ENCODE peak calls at places on chromosomes 1 and 21, in four cellular contexts. R is A549, A is colonic mucosa, U is fibroblast of lung. N is an unnamed sample.

GRCh38 chr1:201655243-201655642 is 116.3 kb downstream of the NAV1 start:
- DNase-seq in R (no peak), A (no peak), U (peak), N (no peak)

GRCh38 chr21:42645211-42646075 is 8.0 kb upstream of the PDE9A start:
- DNase-seq in R (no peak), A (no peak), U (no peak), N (no peak)

GRCh38 chr1:153793973-153794615 is 18.9 kb downstream of the SLC27A3 start:
- DNase-seq in R (no peak), A (no peak), U (no peak), N (no peak)

GRCh38 chr1:202144510-202145324 is at the start of gene ARL8A:
- DNase-seq in R (peak), A (peak), U (no peak), N (no peak)

GRCh38 chr1:92752719-92753118 is 32.2 kb downstream of the EVI5 start:
- DNase-seq in R (no peak), A (no peak), U (peak), N (no peak)

GRCh38 chr21:26840912-26841311 is 4.3 kb downstream of the ADAMTS1 start:
- DNase-seq in R (no peak), A (no peak), U (peak), N (no peak)

GRCh38 chr1:111735321-111735720 is 3.9 kb downstream of the INKA2 start:
- DNase-seq in R (no peak), A (no peak), U (peak), N (no peak)

GRCh38 chr21:43825936-43826622 is 36.7 kb downstream of the RRP1 start:
- DNase-seq in R (no peak), A (no peak), U (no peak), N (no peak)

GRCh38 chr1:112735752-112736151 is 20.6 kb upstream of the PPM1J start:
- DNase-seq in R (peak), A (no peak), U (peak), N (peak)

DNA sequence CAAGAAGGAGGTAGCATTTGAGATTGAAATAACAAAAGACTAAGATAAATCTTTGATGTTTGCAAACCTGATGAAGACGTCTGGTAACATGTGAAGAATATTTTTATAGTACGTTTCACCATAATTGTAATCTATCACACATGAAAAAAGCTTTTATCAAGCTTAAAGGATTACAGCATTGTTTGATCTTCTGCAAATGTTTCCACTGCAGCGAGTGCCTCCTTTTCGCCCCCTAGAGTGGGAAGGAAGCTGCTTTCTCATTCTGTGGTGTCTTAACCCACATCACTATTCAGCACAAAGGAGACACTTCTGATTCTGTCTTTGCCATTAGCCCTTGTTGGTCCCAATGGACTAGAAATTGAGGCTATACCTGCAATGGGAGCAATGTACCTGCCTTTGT is 46.0 kb upstream of the IL12RB2 start:
- DNase-seq in R (no peak), A (no peak), U (no peak), N (no peak)
- TF ChIP-seq CTCF in R (no peak), A (no peak), U (peak), N (peak)

GRCh38 chr1:74652711-74653131 is 20.9 kb downstream of the ERICH3 start:
- DNase-seq in R (no peak), A (no peak), U (peak), N (peak)
- TF ChIP-seq CTCF in R (no peak), A (no peak), U (no peak), N (no peak)

GRCh38 chr1:217078959-217079358 is 355.7 kb upstream of the ESRRG start:
- DNase-seq in R (no peak), A (no peak), U (no peak), N (no peak)
- TF ChIP-seq CTCF in R (no peak), A (no peak), U (no peak), N (no peak)

GRCh38 chr1:22776051-22776611 is 65.5 kb downstream of the EPHB2 start:
- DNase-seq in R (no peak), A (no peak), U (no peak), N (no peak)
- TF ChIP-seq CTCF in R (no peak), A (no peak), U (no peak), N (no peak)

GRCh38 chr1:43974443-43975248 is at the start of gene ATP6V0B:
- DNase-seq in R (peak), A (peak), U (peak), N (peak)
- TF ChIP-seq CTCF in R (no peak), A (no peak), U (peak), N (no peak)

GRCh38 chr1:197519741-197520334 is 251.8 kb downstream of the CRB1 start:
- DNase-seq in R (peak), A (no peak), U (peak), N (no peak)
- TF ChIP-seq CTCF in R (peak), A (no peak), U (peak), N (peak)

GRCh38 chr1:22639286-22639685 is 2.9 kb downstream of the C1QA start:
- DNase-seq in R (no peak), A (no peak), U (peak), N (peak)
- TF ChIP-seq CTCF in R (no peak), A (no peak), U (no peak), N (peak)

DNA sequence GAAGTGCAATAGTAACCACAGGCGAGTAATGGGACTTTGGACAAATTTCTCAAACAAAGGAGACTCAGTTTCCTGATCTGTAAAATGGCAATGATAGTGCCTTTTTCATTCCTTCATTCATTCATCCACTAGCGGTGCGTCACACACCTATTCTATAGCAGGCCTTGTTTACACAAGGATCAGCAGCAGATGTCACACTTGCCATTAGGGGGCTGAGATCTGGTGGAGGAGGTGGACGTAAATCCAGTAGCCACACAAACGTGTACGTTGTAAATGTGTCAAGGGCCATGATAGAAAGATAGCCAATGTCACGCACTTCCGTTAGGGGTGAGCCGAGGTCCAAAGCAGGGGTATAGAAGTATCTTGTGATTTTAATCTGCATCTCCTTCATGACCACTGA is 34.2 kb downstream of the SERINC2 start:
- DNase-seq in R (no peak), A (no peak), U (no peak), N (no peak)
- TF ChIP-seq CTCF in R (no peak), A (no peak), U (no peak), N (no peak)